ENCODE peak calls at places on chromosomes 12 and 14, in eight cellular contexts. One of them, this sample, is unnamed.

GRCh38 chr14:89407856-89408255 is 9.2 kb downstream of the FOXN3 start:
- DNase-seq in AG04450: no peak
- DNase-seq in non-pigmented ciliary epithelial cell: no peak
- DNase-seq in prostate gland: no peak
- DNase-seq in A549: no peak
- DNase-seq in activated naive CD4-positive, alpha-beta T cell treated with Interleukin-2 at 50 U/mL for 16 hours: no peak
- DNase-seq in NCI-H510A treated with DMSO at 0.1 percent for 48 hours: no peak
- DNase-seq in Right ventricle myocardium inferior: no peak
- DNase-seq in this sample: no peak

GRCh38 chr12:70549340-70550179 is 87.7 kb downstream of the PTPRB start:
- DNase-seq in A549: peak; percentile 14
- DNase-seq in activated naive CD4-positive, alpha-beta T cell treated with Interleukin-2 at 50 U/mL for 16 hours: no peak
- DNase-seq in AG04450: no peak
- DNase-seq in prostate gland: no peak
- DNase-seq in non-pigmented ciliary epithelial cell: no peak
- DNase-seq in Right ventricle myocardium inferior: no peak
- DNase-seq in NCI-H510A treated with DMSO at 0.1 percent for 48 hours: no peak
- DNase-seq in this sample: no peak

GRCh38 chr12:6370994-6371754 is 4.2 kb downstream of the SCNN1A start:
- DNase-seq in A549: peak; percentile 99
- DNase-seq in prostate gland: peak; percentile 92
- DNase-seq in non-pigmented ciliary epithelial cell: no peak
- DNase-seq in Right ventricle myocardium inferior: no peak
- DNase-seq in NCI-H510A treated with DMSO at 0.1 percent for 48 hours: peak; percentile 85
- DNase-seq in AG04450: no peak
- DNase-seq in activated naive CD4-positive, alpha-beta T cell treated with Interleukin-2 at 50 U/mL for 16 hours: no peak
- DNase-seq in this sample: peak; percentile 84

GRCh38 chr12:121087467-121088207 is 45.0 kb upstream of the P2RX7 start:
- DNase-seq in A549: no peak
- DNase-seq in NCI-H510A treated with DMSO at 0.1 percent for 48 hours: no peak
- DNase-seq in AG04450: no peak
- DNase-seq in prostate gland: no peak
- DNase-seq in non-pigmented ciliary epithelial cell: no peak
- DNase-seq in activated naive CD4-positive, alpha-beta T cell treated with Interleukin-2 at 50 U/mL for 16 hours: no peak
- DNase-seq in Right ventricle myocardium inferior: no peak
- DNase-seq in this sample: no peak

GRCh38 chr14:56812364-56813103 is 2.3 kb upstream of the OTX2 start:
- DNase-seq in NCI-H510A treated with DMSO at 0.1 percent for 48 hours: no peak
- DNase-seq in prostate gland: no peak
- DNase-seq in activated naive CD4-positive, alpha-beta T cell treated with Interleukin-2 at 50 U/mL for 16 hours: no peak
- DNase-seq in A549: no peak
- DNase-seq in Right ventricle myocardium inferior: no peak
- DNase-seq in non-pigmented ciliary epithelial cell: no peak
- DNase-seq in AG04450: no peak
- DNase-seq in this sample: no peak

GRCh38 chr14:77151918-77152588 is 10.5 kb upstream of the ZDHHC22 start:
- DNase-seq in AG04450: no peak
- DNase-seq in activated naive CD4-positive, alpha-beta T cell treated with Interleukin-2 at 50 U/mL for 16 hours: no peak
- DNase-seq in non-pigmented ciliary epithelial cell: no peak
- DNase-seq in A549: peak; percentile 42
- DNase-seq in Right ventricle myocardium inferior: no peak
- DNase-seq in prostate gland: no peak
- DNase-seq in NCI-H510A treated with DMSO at 0.1 percent for 48 hours: peak; percentile 78
- DNase-seq in this sample: no peak

GRCh38 chr12:123270380-123271181 is 1.1 kb downstream of the CDK2AP1 start:
- DNase-seq in AG04450: no peak
- DNase-seq in NCI-H510A treated with DMSO at 0.1 percent for 48 hours: no peak
- DNase-seq in prostate gland: no peak
- DNase-seq in A549: no peak
- DNase-seq in activated naive CD4-positive, alpha-beta T cell treated with Interleukin-2 at 50 U/mL for 16 hours: peak; percentile 7
- DNase-seq in Right ventricle myocardium inferior: no peak
- DNase-seq in non-pigmented ciliary epithelial cell: no peak
- DNase-seq in this sample: no peak

GRCh38 chr14:66228267-66228970 is 257.8 kb upstream of the CCDC196 start:
- DNase-seq in A549: peak; percentile 6
- DNase-seq in Right ventricle myocardium inferior: no peak
- DNase-seq in non-pigmented ciliary epithelial cell: no peak
- DNase-seq in prostate gland: no peak
- DNase-seq in AG04450: no peak
- DNase-seq in NCI-H510A treated with DMSO at 0.1 percent for 48 hours: no peak
- DNase-seq in activated naive CD4-positive, alpha-beta T cell treated with Interleukin-2 at 50 U/mL for 16 hours: peak; percentile 3
- DNase-seq in this sample: no peak

GRCh38 chr12:45712319-45712718 is 17.2 kb upstream of the ARID2 start:
- DNase-seq in AG04450: no peak
- DNase-seq in prostate gland: no peak
- DNase-seq in NCI-H510A treated with DMSO at 0.1 percent for 48 hours: no peak
- DNase-seq in A549: no peak
- DNase-seq in Right ventricle myocardium inferior: no peak
- DNase-seq in activated naive CD4-positive, alpha-beta T cell treated with Interleukin-2 at 50 U/mL for 16 hours: no peak
- DNase-seq in non-pigmented ciliary epithelial cell: no peak
- DNase-seq in this sample: no peak

GRCh38 chr12:68779280-68779679 is 28.7 kb upstream of the MDM2 start:
- DNase-seq in non-pigmented ciliary epithelial cell: no peak
- DNase-seq in prostate gland: no peak
- DNase-seq in NCI-H510A treated with DMSO at 0.1 percent for 48 hours: no peak
- DNase-seq in A549: no peak
- DNase-seq in activated naive CD4-positive, alpha-beta T cell treated with Interleukin-2 at 50 U/mL for 16 hours: no peak
- DNase-seq in AG04450: no peak
- DNase-seq in Right ventricle myocardium inferior: no peak
- DNase-seq in this sample: no peak

GRCh38 chr14:23602181-23603095 is 23.8 kb upstream of the JPH4 start:
- DNase-seq in non-pigmented ciliary epithelial cell: no peak
- DNase-seq in A549: no peak
- DNase-seq in NCI-H510A treated with DMSO at 0.1 percent for 48 hours: no peak
- DNase-seq in AG04450: no peak
- DNase-seq in Right ventricle myocardium inferior: no peak
- DNase-seq in activated naive CD4-positive, alpha-beta T cell treated with Interleukin-2 at 50 U/mL for 16 hours: no peak
- DNase-seq in prostate gland: no peak
- DNase-seq in this sample: no peak

GRCh38 chr14:23578560-23579310 is at the start of gene JPH4:
- DNase-seq in NCI-H510A treated with DMSO at 0.1 percent for 48 hours: peak; percentile 2
- DNase-seq in A549: no peak
- DNase-seq in activated naive CD4-positive, alpha-beta T cell treated with Interleukin-2 at 50 U/mL for 16 hours: no peak
- DNase-seq in AG04450: no peak
- DNase-seq in Right ventricle myocardium inferior: no peak
- DNase-seq in non-pigmented ciliary epithelial cell: no peak
- DNase-seq in prostate gland: no peak
- DNase-seq in this sample: no peak

GRCh38 chr14:99909500-99910064 is 116.4 kb downstream of the EML1 start:
- DNase-seq in A549: peak; percentile 5
- DNase-seq in Right ventricle myocardium inferior: no peak
- DNase-seq in non-pigmented ciliary epithelial cell: no peak
- DNase-seq in prostate gland: no peak
- DNase-seq in AG04450: no peak
- DNase-seq in NCI-H510A treated with DMSO at 0.1 percent for 48 hours: no peak
- DNase-seq in activated naive CD4-positive, alpha-beta T cell treated with Interleukin-2 at 50 U/mL for 16 hours: no peak
- DNase-seq in this sample: no peak

GRCh38 chr12:67155863-67156262 is 113.3 kb upstream of the CAND1 start:
- DNase-seq in A549: peak; percentile 10
- DNase-seq in prostate gland: no peak
- DNase-seq in activated naive CD4-positive, alpha-beta T cell treated with Interleukin-2 at 50 U/mL for 16 hours: no peak
- DNase-seq in AG04450: no peak
- DNase-seq in NCI-H510A treated with DMSO at 0.1 percent for 48 hours: no peak
- DNase-seq in non-pigmented ciliary epithelial cell: peak; percentile 27
- DNase-seq in Right ventricle myocardium inferior: no peak
- DNase-seq in this sample: peak; percentile 89

GRCh38 chr12:132356686-132357622 is 27.6 kb upstream of the GALNT9 start:
- DNase-seq in non-pigmented ciliary epithelial cell: peak; percentile 15
- DNase-seq in Right ventricle myocardium inferior: no peak
- DNase-seq in prostate gland: peak; percentile 33
- DNase-seq in activated naive CD4-positive, alpha-beta T cell treated with Interleukin-2 at 50 U/mL for 16 hours: no peak
- DNase-seq in AG04450: no peak
- DNase-seq in NCI-H510A treated with DMSO at 0.1 percent for 48 hours: no peak
- DNase-seq in A549: peak; percentile 52
- DNase-seq in this sample: no peak

GRCh38 chr12:59040651-59041050 is 120.3 kb upstream of the LRIG3 start:
- DNase-seq in AG04450: peak; percentile 84
- DNase-seq in A549: peak; percentile 33
- DNase-seq in Right ventricle myocardium inferior: no peak
- DNase-seq in activated naive CD4-positive, alpha-beta T cell treated with Interleukin-2 at 50 U/mL for 16 hours: no peak
- DNase-seq in NCI-H510A treated with DMSO at 0.1 percent for 48 hours: no peak
- DNase-seq in prostate gland: no peak
- DNase-seq in non-pigmented ciliary epithelial cell: peak; percentile 71
- DNase-seq in this sample: no peak

GRCh38 chr12:22529281-22530060 is 14.9 kb downstream of the C2CD5 start:
- DNase-seq in activated naive CD4-positive, alpha-beta T cell treated with Interleukin-2 at 50 U/mL for 16 hours: no peak
- DNase-seq in prostate gland: no peak
- DNase-seq in NCI-H510A treated with DMSO at 0.1 percent for 48 hours: peak; percentile 18
- DNase-seq in non-pigmented ciliary epithelial cell: no peak
- DNase-seq in AG04450: no peak
- DNase-seq in A549: peak; percentile 62
- DNase-seq in Right ventricle myocardium inferior: no peak
- DNase-seq in this sample: no peak

GRCh38 chr12:11576104-11576503 is 73.4 kb upstream of the ETV6 start:
- DNase-seq in non-pigmented ciliary epithelial cell: peak; percentile 44
- DNase-seq in NCI-H510A treated with DMSO at 0.1 percent for 48 hours: no peak
- DNase-seq in AG04450: no peak
- DNase-seq in A549: peak; percentile 22
- DNase-seq in Right ventricle myocardium inferior: no peak
- DNase-seq in activated naive CD4-positive, alpha-beta T cell treated with Interleukin-2 at 50 U/mL for 16 hours: peak; percentile 17
- DNase-seq in prostate gland: no peak
- DNase-seq in this sample: no peak

GRCh38 chr14:105857223-105857815 is 330.9 kb downstream of the TMEM121 start:
- DNase-seq in NCI-H510A treated with DMSO at 0.1 percent for 48 hours: no peak
- DNase-seq in AG04450: no peak
- DNase-seq in non-pigmented ciliary epithelial cell: no peak
- DNase-seq in Right ventricle myocardium inferior: no peak
- DNase-seq in activated naive CD4-positive, alpha-beta T cell treated with Interleukin-2 at 50 U/mL for 16 hours: no peak
- DNase-seq in prostate gland: no peak
- DNase-seq in A549: no peak
- DNase-seq in this sample: no peak

GRCh38 chr12:125159687-125160086 is 94.5 kb downstream of the AACS start:
- DNase-seq in prostate gland: no peak
- DNase-seq in non-pigmented ciliary epithelial cell: no peak
- DNase-seq in activated naive CD4-positive, alpha-beta T cell treated with Interleukin-2 at 50 U/mL for 16 hours: no peak
- DNase-seq in A549: no peak
- DNase-seq in Right ventricle myocardium inferior: no peak
- DNase-seq in NCI-H510A treated with DMSO at 0.1 percent for 48 hours: no peak
- DNase-seq in AG04450: no peak
- DNase-seq in this sample: no peak

GRCh38 chr12:127726928-127727327 is 540.0 kb upstream of the TMEM132C start:
- DNase-seq in NCI-H510A treated with DMSO at 0.1 percent for 48 hours: peak; percentile 69
- DNase-seq in prostate gland: no peak
- DNase-seq in A549: no peak
- DNase-seq in non-pigmented ciliary epithelial cell: no peak
- DNase-seq in AG04450: no peak
- DNase-seq in activated naive CD4-positive, alpha-beta T cell treated with Interleukin-2 at 50 U/mL for 16 hours: no peak
- DNase-seq in Right ventricle myocardium inferior: no peak
- DNase-seq in this sample: peak; percentile 34

GRCh38 chr12:57864382-57864781 is 17.9 kb upstream of the CTDSP2 start:
- DNase-seq in A549: no peak
- DNase-seq in NCI-H510A treated with DMSO at 0.1 percent for 48 hours: no peak
- DNase-seq in Right ventricle myocardium inferior: no peak
- DNase-seq in non-pigmented ciliary epithelial cell: no peak
- DNase-seq in activated naive CD4-positive, alpha-beta T cell treated with Interleukin-2 at 50 U/mL for 16 hours: no peak
- DNase-seq in AG04450: no peak
- DNase-seq in prostate gland: peak; percentile 10
- DNase-seq in this sample: no peak

GRCh38 chr12:79658221-79658620 is 32.5 kb downstream of the PAWR start:
- DNase-seq in prostate gland: no peak
- DNase-seq in activated naive CD4-positive, alpha-beta T cell treated with Interleukin-2 at 50 U/mL for 16 hours: no peak
- DNase-seq in AG04450: no peak
- DNase-seq in Right ventricle myocardium inferior: no peak
- DNase-seq in A549: no peak
- DNase-seq in non-pigmented ciliary epithelial cell: no peak
- DNase-seq in NCI-H510A treated with DMSO at 0.1 percent for 48 hours: no peak
- DNase-seq in this sample: no peak

GRCh38 chr12:5348057-5348456 is 83.9 kb upstream of the NTF3 start:
- DNase-seq in A549: no peak
- DNase-seq in Right ventricle myocardium inferior: no peak
- DNase-seq in AG04450: no peak
- DNase-seq in prostate gland: peak; percentile 35
- DNase-seq in non-pigmented ciliary epithelial cell: no peak
- DNase-seq in NCI-H510A treated with DMSO at 0.1 percent for 48 hours: no peak
- DNase-seq in activated naive CD4-positive, alpha-beta T cell treated with Interleukin-2 at 50 U/mL for 16 hours: no peak
- DNase-seq in this sample: no peak

GRCh38 chr12:59583003-59583712 is 12.7 kb upstream of the SLC16A7 start:
- DNase-seq in prostate gland: no peak
- DNase-seq in A549: no peak
- DNase-seq in AG04450: no peak
- DNase-seq in activated naive CD4-positive, alpha-beta T cell treated with Interleukin-2 at 50 U/mL for 16 hours: no peak
- DNase-seq in non-pigmented ciliary epithelial cell: no peak
- DNase-seq in Right ventricle myocardium inferior: no peak
- DNase-seq in NCI-H510A treated with DMSO at 0.1 percent for 48 hours: no peak
- DNase-seq in this sample: no peak

GRCh38 chr14:95956601-95957460 is 80.2 kb downstream of the TUNAR start:
- DNase-seq in activated naive CD4-positive, alpha-beta T cell treated with Interleukin-2 at 50 U/mL for 16 hours: no peak
- DNase-seq in Right ventricle myocardium inferior: no peak
- DNase-seq in A549: no peak
- DNase-seq in NCI-H510A treated with DMSO at 0.1 percent for 48 hours: no peak
- DNase-seq in prostate gland: no peak
- DNase-seq in AG04450: no peak
- DNase-seq in non-pigmented ciliary epithelial cell: no peak
- DNase-seq in this sample: no peak

GRCh38 chr12:58081488-58081887 is 140.1 kb downstream of the ATP23 start:
- DNase-seq in non-pigmented ciliary epithelial cell: no peak
- DNase-seq in activated naive CD4-positive, alpha-beta T cell treated with Interleukin-2 at 50 U/mL for 16 hours: no peak
- DNase-seq in NCI-H510A treated with DMSO at 0.1 percent for 48 hours: peak; percentile 87
- DNase-seq in prostate gland: no peak
- DNase-seq in AG04450: no peak
- DNase-seq in A549: no peak
- DNase-seq in Right ventricle myocardium inferior: no peak
- DNase-seq in this sample: peak; percentile 51

GRCh38 chr14:89598548-89599186 is 181.6 kb upstream of the FOXN3 start:
- DNase-seq in non-pigmented ciliary epithelial cell: no peak
- DNase-seq in NCI-H510A treated with DMSO at 0.1 percent for 48 hours: peak; percentile 37
- DNase-seq in prostate gland: no peak
- DNase-seq in activated naive CD4-positive, alpha-beta T cell treated with Interleukin-2 at 50 U/mL for 16 hours: no peak
- DNase-seq in AG04450: no peak
- DNase-seq in Right ventricle myocardium inferior: no peak
- DNase-seq in A549: no peak
- DNase-seq in this sample: no peak

GRCh38 chr12:8648598-8649205 is 13.9 kb downstream of the MFAP5 start:
- DNase-seq in non-pigmented ciliary epithelial cell: no peak
- DNase-seq in prostate gland: no peak
- DNase-seq in activated naive CD4-positive, alpha-beta T cell treated with Interleukin-2 at 50 U/mL for 16 hours: peak; percentile 75
- DNase-seq in Right ventricle myocardium inferior: no peak
- DNase-seq in NCI-H510A treated with DMSO at 0.1 percent for 48 hours: no peak
- DNase-seq in A549: no peak
- DNase-seq in AG04450: no peak
- DNase-seq in this sample: no peak

GRCh38 chr12:124736115-124737039 is 127.3 kb downstream of the SCARB1 start:
- DNase-seq in Right ventricle myocardium inferior: peak; percentile 60
- DNase-seq in prostate gland: no peak
- DNase-seq in AG04450: no peak
- DNase-seq in activated naive CD4-positive, alpha-beta T cell treated with Interleukin-2 at 50 U/mL for 16 hours: peak; percentile 11
- DNase-seq in NCI-H510A treated with DMSO at 0.1 percent for 48 hours: no peak
- DNase-seq in non-pigmented ciliary epithelial cell: no peak
- DNase-seq in A549: no peak
- DNase-seq in this sample: no peak

GRCh38 chr14:37594916-37595808 is at the start of the genes FOXA1 and TTC6:
- DNase-seq in NCI-H510A treated with DMSO at 0.1 percent for 48 hours: peak; percentile 87
- DNase-seq in AG04450: no peak
- DNase-seq in A549: peak; percentile 83
- DNase-seq in activated naive CD4-positive, alpha-beta T cell treated with Interleukin-2 at 50 U/mL for 16 hours: no peak
- DNase-seq in Right ventricle myocardium inferior: no peak
- DNase-seq in non-pigmented ciliary epithelial cell: no peak
- DNase-seq in prostate gland: peak; percentile 85
- DNase-seq in this sample: peak; percentile 98